ENCODE peak calls at places on chromosomes 5 and 9, in ten cellular contexts. G is NCI-H2081, Q is upper lobe of right lung, R is A549, J is NCI-H1436 treated with DMSO at 0.1 percent for 48 hours, L is anterior cingulate cortex, S is right cardiac atrium, H is nephron progenitor cell, F is T follicular helper cell, I is non-pigmented ciliary epithelial cell. M is an unnamed sample.
A peak's percentile ranks its signal among the peaks of the same experiment; 100 is the strongest.

GRCh38 chr5:103367722-103368121 is 109.2 kb downstream of the MACIR start:
- DNase-seq in G (no peak), Q (no peak), R (no peak), J (no peak), L (no peak), S (no peak), H (no peak), F (no peak), I (no peak), M (no peak)

GRCh38 chr5:159208508-159209437 is 580 bp downstream of the RNF145 start:
- DNase-seq in G (peak; percentile 33), Q (peak; percentile 77), R (no peak), J (no peak), L (peak; percentile 24), S (peak; percentile 40), H (peak; percentile 58), F (peak; percentile 1), I (no peak), M (no peak)

GRCh38 chr5:122967625-122968024 is 68.9 kb downstream of the PPIC start:
- DNase-seq in G (no peak), Q (no peak), R (no peak), J (no peak), L (no peak), S (no peak), H (no peak), F (no peak), I (no peak), M (no peak)

GRCh38 chr9:75866273-75866871 is 24.1 kb upstream of the PCSK5 start:
- DNase-seq in G (peak; percentile 47), Q (no peak), R (no peak), J (no peak), L (no peak), S (no peak), H (peak; percentile 62), F (no peak), I (no peak), M (peak; percentile 56)

GRCh38 chr5:180331647-180331950 is 21.5 kb downstream of the GFPT2 start:
- DNase-seq in G (no peak), Q (no peak), R (peak; percentile 46), J (no peak), L (no peak), S (no peak), H (no peak), F (no peak), I (no peak), M (no peak)

GRCh38 chr5:74067748-74068541 is 441.9 kb downstream of the ARHGEF28 start:
- DNase-seq in G (no peak), Q (no peak), R (peak; percentile 8), J (no peak), L (no peak), S (no peak), H (no peak), F (no peak), I (no peak), M (peak; percentile 42)

GRCh38 chr5:135545115-135545514 is 9.4 kb upstream of the NEUROG1 start:
- DNase-seq in G (no peak), Q (no peak), R (no peak), J (no peak), L (no peak), S (no peak), H (peak; percentile 32), F (no peak), I (no peak), M (no peak)

GRCh38 chr5:10913181-10913810 is 152.3 kb upstream of the DAP start:
- DNase-seq in G (no peak), Q (no peak), R (no peak), J (no peak), L (no peak), S (no peak), H (no peak), F (no peak), I (no peak), M (no peak)

GRCh38 chr9:87685871-87686519 is 39.9 kb upstream of the CTSL start:
- DNase-seq in G (no peak), Q (no peak), R (no peak), J (no peak), L (no peak), S (peak; percentile 70), H (peak; percentile 25), F (no peak), I (no peak), M (peak; percentile 7)

GRCh38 chr9:133210202-133210532 is 1.1 kb upstream of the OBP2B start:
- DNase-seq in G (no peak), Q (peak; percentile 34), R (no peak), J (no peak), L (no peak), S (no peak), H (no peak), F (no peak), I (no peak), M (no peak)

GRCh38 chr5:15183520-15183919 is 311.9 kb upstream of the ANKH start:
- DNase-seq in G (no peak), Q (no peak), R (no peak), J (no peak), L (no peak), S (no peak), H (no peak), F (no peak), I (no peak), M (peak; percentile 14)

GRCh38 chr9:137107312-137107921 is 7.1 kb downstream of the DPP7 start:
- DNase-seq in G (no peak), Q (no peak), R (no peak), J (no peak), L (no peak), S (no peak), H (no peak), F (no peak), I (no peak), M (no peak)

GRCh38 chr9:133711428-133712220 is 26.5 kb downstream of the SARDH start:
- DNase-seq in G (no peak), Q (peak; percentile 72), R (no peak), J (no peak), L (no peak), S (peak; percentile 70), H (peak; percentile 5), F (no peak), I (no peak), M (peak; percentile 56)

GRCh38 chr9:92729735-92730155 is 34.9 kb downstream of the BICD2 start:
- DNase-seq in G (no peak), Q (peak; percentile 53), R (no peak), J (no peak), L (no peak), S (no peak), H (no peak), F (no peak), I (no peak), M (no peak)

M was measured in bronchial epithelial cell.